ENCODE peak calls at places on chromosomes 7 and 10, in six cellular contexts. C is NCI-H146; P is activated CD4-positive, alpha-beta T cell treated with anti-CD3 and anti-CD28 coated beads, Interleukin-2, amount 50 U/mL, for 48 hours; F is PC-9; Z is H9; L is OCI-LY7. H is an unnamed sample.

GRCh38 chr7:95772298-95772770 is at the start of gene DYNC1I1:
- DNase-seq in Z (peak; percentile 65), L (no peak), F (peak; percentile 43), C (peak; percentile 92), P (peak; percentile 36), H (peak; percentile 67)

GRCh38 chr10:101655581-101655980 is 39.4 kb downstream of the FBXW4 start:
- DNase-seq in F (no peak), Z (no peak), P (no peak), L (no peak), C (no peak), H (no peak)

GRCh38 chr10:94292448-94293118 is 70.2 kb downstream of the NOC3L start:
- DNase-seq in C (no peak), F (no peak), Z (no peak), P (no peak), L (no peak), H (no peak)

GRCh38 chr10:11201911-11202310 is 184.2 kb downstream of the CELF2 start:
- DNase-seq in Z (no peak), C (no peak), F (no peak), P (no peak), L (no peak), H (no peak)

GRCh38 chr10:22340362-22341189 is 4.7 kb upstream of the SPAG6 start:
- DNase-seq in Z (peak; percentile 72), L (peak; percentile 76), F (no peak), C (peak; percentile 86), P (peak; percentile 58), H (no peak)

GRCh38 chr7:103381280-103382061 is 34.0 kb downstream of the PSMC2 start:
- DNase-seq in Z (no peak), C (no peak), F (no peak), P (no peak), L (no peak), H (no peak)

GRCh38 chr7:3482147-3482921 is 181.3 kb downstream of the SDK1 start:
- DNase-seq in L (peak; percentile 23), Z (peak; percentile 80), C (peak; percentile 71), F (no peak), P (no peak), H (peak; percentile 11)

GRCh38 chr10:73522263-73522662 is 26.4 kb upstream of the PPP3CB start:
- DNase-seq in F (no peak), C (no peak), L (no peak), P (no peak), Z (no peak), H (no peak)

GRCh38 chr10:46220872-46221538 is 65.8 kb upstream of the ANTXRL start:
- DNase-seq in F (no peak), L (no peak), C (no peak), P (no peak), Z (peak; percentile 30), H (no peak)

GRCh38 chr7:39589323-39590111 is 23.3 kb downstream of the YAE1 start:
- DNase-seq in F (peak; percentile 99), C (peak; percentile 34), P (peak; percentile 50), Z (peak; percentile 70), L (no peak), H (peak; percentile 20)

GRCh38 chr7:155961241-155962190 is 149.3 kb upstream of the SHH start:
- DNase-seq in L (no peak), Z (no peak), F (no peak), C (no peak), P (peak; percentile 39), H (no peak)

GRCh38 chr7:32673275-32673983 is 178.1 kb downstream of the AVL9 start:
- DNase-seq in P (no peak), F (no peak), L (no peak), C (no peak), Z (no peak), H (no peak)

GRCh38 chr10:48880016-48880705 is 59.5 kb downstream of the LRRC18 start:
- DNase-seq in F (no peak), P (no peak), L (no peak), C (peak; percentile 94), Z (no peak), H (no peak)

GRCh38 chr10:91709394-91709798 is 76.5 kb upstream of the PPP1R3C start:
- DNase-seq in P (no peak), Z (no peak), F (peak; percentile 35), L (no peak), C (peak; percentile 68), H (no peak)

GRCh38 chr10:5545778-5546710 is 21.3 kb downstream of the CALML3 start:
- DNase-seq in Z (no peak), F (peak; percentile 88), L (no peak), P (no peak), C (no peak), H (peak; percentile 15)

GRCh38 chr7:116534790-116535189 is 10.0 kb downstream of the CAV1 start:
- DNase-seq in P (no peak), F (no peak), L (no peak), Z (no peak), C (no peak), H (no peak)

GRCh38 chr7:83001362-83002040 is 161.2 kb downstream of the PCLO start:
- DNase-seq in L (no peak), Z (no peak), C (no peak), P (no peak), F (no peak), H (no peak)

GRCh38 chr7:99504281-99504602 is 220 bp upstream of the ZKSCAN5 start:
- DNase-seq in C (peak; percentile 98), F (peak; percentile 90), L (no peak), Z (peak; percentile 100), P (no peak), H (no peak)

GRCh38 chr7:45001138-45001694 is 1.2 kb downstream of the CCM2 start:
- DNase-seq in F (peak; percentile 78), L (peak; percentile 96), Z (peak; percentile 44), C (peak; percentile 68), P (peak; percentile 61), H (no peak)

GRCh38 chr10:102669206-102670064 is 25.2 kb downstream of the TRIM8 start:
- DNase-seq in P (no peak), F (peak; percentile 59), L (peak; percentile 35), Z (peak; percentile 60), C (no peak), H (no peak)

GRCh38 chr7:150378853-150379589 is at the start of gene ZNF775:
- DNase-seq in L (peak; percentile 95), P (peak; percentile 89), Z (peak; percentile 97), C (peak; percentile 97), F (peak; percentile 89), H (peak; percentile 97)

GRCh38 chr7:130891254-130892094 is 157.5 kb upstream of the KLF14 start:
- DNase-seq in C (no peak), F (peak; percentile 68), Z (no peak), L (no peak), P (no peak), H (no peak)

GRCh38 chr7:27167170-27167505 is 1.8 kb upstream of the HOXA9 start:
- DNase-seq in C (no peak), F (no peak), L (no peak), P (no peak), Z (no peak), H (no peak)

H was measured in pons.